ENCODE peak calls at places on chromosomes 1 and 21, in six cellular contexts. H is fibroblast of mammary gland, M is GM20000, I is hepatocyte, L is transverse colon, N is body of pancreas. R is an unnamed sample.

GRCh38 chr1:29642519-29642918 is 406.2 kb downstream of the PTPRU start:
- DNase-seq in H (no peak), M (no peak), I (no peak), L (no peak), N (no peak), R (no peak)

GRCh38 chr1:165854101-165854845 is 26.9 kb downstream of the UCK2 start:
- DNase-seq in H (peak), M (no peak), I (peak), L (no peak), N (peak), R (no peak)

GRCh38 chr1:83508485-83509151 is 490.3 kb downstream of the TTLL7 start:
- DNase-seq in H (peak), M (peak), I (peak), L (no peak), N (peak), R (no peak)

GRCh38 chr1:14627608-14628489 is 29.4 kb downstream of the KAZN start:
- DNase-seq in H (no peak), M (no peak), I (no peak), L (no peak), N (no peak), R (no peak)

GRCh38 chr1:42682739-42683529 is 716 bp downstream of the YBX1 start:
- DNase-seq in H (peak), M (peak), I (peak), L (peak), N (peak), R (peak)

GRCh38 chr1:50976111-50976889 is 6.3 kb downstream of the CDKN2C start:
- DNase-seq in H (no peak), M (peak), I (no peak), L (no peak), N (no peak), R (no peak)

GRCh38 chr21:28537371-28538079 is 455.2 kb downstream of the LTN1 start:
- DNase-seq in H (peak), M (no peak), I (no peak), L (no peak), N (no peak), R (no peak)

GRCh38 chr1:160621633-160622413 is 25.0 kb downstream of the SLAMF1 start:
- DNase-seq in H (no peak), M (no peak), I (no peak), L (no peak), N (no peak), R (no peak)

GRCh38 chr1:189662190-189662589 is 815.5 kb downstream of the BRINP3 start:
- DNase-seq in H (no peak), M (no peak), I (no peak), L (no peak), N (no peak), R (no peak)

GRCh38 chr1:202272446-202272845 is 69.3 kb downstream of the UBE2T start:
- DNase-seq in H (no peak), M (no peak), I (no peak), L (no peak), N (no peak), R (no peak)

GRCh38 chr1:190479028-190479427 is 1.4 kb upstream of the BRINP3 start:
- DNase-seq in H (no peak), M (no peak), I (peak), L (no peak), N (no peak), R (no peak)

GRCh38 chr21:33394260-33394659 is 9.0 kb upstream of the IFNGR2 start:
- DNase-seq in H (no peak), M (no peak), I (no peak), L (peak), N (peak), R (no peak)

GRCh38 chr1:116411784-116412479 is 38.9 kb downstream of the ATP1A1 start:
- DNase-seq in H (peak), M (no peak), I (peak), L (no peak), N (peak), R (no peak)

GRCh38 chr21:37460196-37460595 is 93.6 kb downstream of the DYRK1A start:
- DNase-seq in H (no peak), M (no peak), I (no peak), L (no peak), N (no peak), R (peak)

GRCh38 chr1:92502247-92502646 is 15.5 kb upstream of the GFI1 start:
- DNase-seq in H (peak), M (no peak), I (no peak), L (no peak), N (no peak), R (no peak)

GRCh38 chr1:224348137-224348536 is 8.5 kb upstream of the CNIH4 start:
- DNase-seq in H (no peak), M (no peak), I (no peak), L (no peak), N (no peak), R (no peak)

GRCh38 chr21:37281993-37282392 is 14.9 kb upstream of the VPS26C start:
- DNase-seq in H (no peak), M (no peak), I (peak), L (peak), N (no peak), R (no peak)

GRCh38 chr1:234409328-234409727 is 36.1 kb downstream of the COA6 start:
- DNase-seq in H (no peak), M (no peak), I (no peak), L (no peak), N (no peak), R (no peak)

GRCh38 chr21:25806053-25806452 is 71.3 kb downstream of the GABPA start:
- DNase-seq in H (no peak), M (no peak), I (no peak), L (no peak), N (no peak), R (no peak)

GRCh38 chr1:64403331-64403730 is 66.6 kb upstream of the CACHD1 start:
- DNase-seq in H (peak), M (no peak), I (no peak), L (no peak), N (no peak), R (no peak)

GRCh38 chr1:205294175-205294913 is 27.2 kb downstream of the NUAK2 start:
- DNase-seq in H (peak), M (no peak), I (peak), L (no peak), N (peak), R (no peak)

GRCh38 chr1:163315773-163316374 is 5.9 kb upstream of the NUF2 start:
- DNase-seq in H (peak), M (peak), I (peak), L (peak), N (peak), R (peak)

GRCh38 chr1:183635112-183635605 is 424 bp downstream of the ARPC5 start:
- DNase-seq in H (no peak), M (no peak), I (peak), L (peak), N (peak), R (peak)

GRCh38 chr1:77015748-77016341 is 148.6 kb downstream of the ST6GALNAC5 start:
- DNase-seq in H (no peak), M (no peak), I (no peak), L (no peak), N (no peak), R (no peak)

GRCh38 chr1:24253569-24253968 is 65.6 kb upstream of the GRHL3 start:
- DNase-seq in H (no peak), M (no peak), I (no peak), L (no peak), N (no peak), R (no peak)
- TF ChIP-seq CTCF in H (no peak), M (peak), I (no peak), L (no peak), N (no peak), R (no peak)

GRCh38 chr1:209585672-209586071 is 2.2 kb downstream of the CAMK1G start:
- DNase-seq in H (no peak), M (no peak), I (peak), L (peak), N (peak), R (peak)
- TF ChIP-seq CTCF in H (no peak), M (no peak), I (peak), L (no peak), N (no peak), R (no peak)

GRCh38 chr1:8962812-8963669 is 17.4 kb downstream of the CA6 start:
- DNase-seq in H (peak), M (peak), I (peak), L (peak), N (peak), R (peak)
- TF ChIP-seq CTCF in H (peak), M (peak), I (peak), L (peak), N (peak), R (peak)

DNA sequence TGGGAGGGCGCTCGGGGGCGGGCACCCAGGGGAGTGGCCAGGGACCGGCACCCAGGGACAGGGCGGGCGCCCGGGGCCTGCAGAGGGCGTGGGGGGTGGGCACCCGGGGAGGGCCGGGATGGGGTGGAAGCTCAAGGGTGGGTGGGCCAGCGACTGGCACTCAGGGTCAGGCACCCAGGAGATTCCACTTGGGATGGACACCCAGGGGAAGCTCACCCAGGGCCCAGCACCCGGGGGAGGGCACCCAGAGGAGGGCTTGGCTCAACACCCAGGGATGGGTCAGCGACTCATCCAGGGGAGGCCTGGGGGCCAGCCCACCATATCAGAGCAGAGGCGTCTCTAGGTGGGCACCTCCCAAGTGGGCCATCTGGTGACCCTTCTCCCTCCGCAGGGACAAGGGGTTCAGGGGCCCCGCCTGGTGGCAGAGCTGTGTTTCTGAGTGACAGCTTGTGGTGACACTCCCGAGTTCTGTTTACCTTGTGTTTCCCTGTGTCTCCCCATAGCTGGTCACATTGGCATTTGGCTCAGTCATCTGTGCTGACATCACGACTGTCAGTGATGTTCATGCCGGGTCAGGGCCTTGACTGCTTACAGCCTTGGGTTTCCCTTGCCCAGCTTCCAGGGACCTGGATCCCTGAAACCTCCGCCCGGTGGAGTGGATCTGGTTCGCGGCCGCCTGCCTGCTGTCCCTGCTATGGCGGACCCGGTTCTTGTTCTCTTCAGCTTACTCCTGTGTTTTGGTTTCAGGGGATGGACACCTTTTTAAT is 749 bp downstream of the IBA57 start:
- DNase-seq in H (peak), M (peak), I (peak), L (peak), N (peak), R (peak)
- TF ChIP-seq CTCF in H (peak), M (no peak), I (peak), L (peak), N (peak), R (no peak)

DNA sequence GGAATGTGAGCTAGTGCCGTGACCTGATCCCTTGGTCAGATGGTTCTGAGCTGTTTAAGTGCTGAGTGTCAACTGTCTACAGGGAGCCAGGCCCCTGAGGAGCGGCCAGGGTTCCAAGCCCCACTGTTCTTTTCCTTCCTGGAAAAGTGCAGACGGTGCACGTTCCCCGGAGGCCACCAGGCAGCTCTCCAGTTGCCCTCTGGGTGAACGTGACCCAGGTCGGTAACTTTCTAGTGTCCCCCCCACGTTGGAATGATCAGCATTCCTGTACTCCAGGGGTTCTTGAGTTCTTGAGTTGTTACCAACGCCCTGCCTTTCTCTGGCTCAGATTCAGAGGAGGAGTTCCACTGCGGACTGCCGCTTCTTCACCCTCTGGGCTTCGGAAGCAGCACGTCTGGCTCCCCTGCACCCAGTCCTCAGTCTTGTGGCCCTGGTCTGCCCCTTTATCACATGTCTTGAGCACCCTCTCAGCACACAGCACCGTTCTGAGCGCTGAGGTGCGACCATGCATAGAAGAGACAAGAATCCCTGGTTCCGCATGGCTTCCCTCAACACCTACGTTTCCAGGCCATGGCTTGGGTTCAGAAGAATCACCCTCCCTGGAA is 131.5 kb downstream of the DHRS3 start:
- DNase-seq in H (peak), M (no peak), I (no peak), L (no peak), N (peak), R (no peak)
- TF ChIP-seq CTCF in H (no peak), M (no peak), I (no peak), L (no peak), N (no peak), R (no peak)

GRCh38 chr1:156246762-156247459 is 945 bp downstream of the PAQR6 start:
- DNase-seq in H (no peak), M (no peak), I (no peak), L (no peak), N (no peak), R (no peak)
- TF ChIP-seq CTCF in H (no peak), M (no peak), I (no peak), L (no peak), N (no peak), R (no peak)

DNA sequence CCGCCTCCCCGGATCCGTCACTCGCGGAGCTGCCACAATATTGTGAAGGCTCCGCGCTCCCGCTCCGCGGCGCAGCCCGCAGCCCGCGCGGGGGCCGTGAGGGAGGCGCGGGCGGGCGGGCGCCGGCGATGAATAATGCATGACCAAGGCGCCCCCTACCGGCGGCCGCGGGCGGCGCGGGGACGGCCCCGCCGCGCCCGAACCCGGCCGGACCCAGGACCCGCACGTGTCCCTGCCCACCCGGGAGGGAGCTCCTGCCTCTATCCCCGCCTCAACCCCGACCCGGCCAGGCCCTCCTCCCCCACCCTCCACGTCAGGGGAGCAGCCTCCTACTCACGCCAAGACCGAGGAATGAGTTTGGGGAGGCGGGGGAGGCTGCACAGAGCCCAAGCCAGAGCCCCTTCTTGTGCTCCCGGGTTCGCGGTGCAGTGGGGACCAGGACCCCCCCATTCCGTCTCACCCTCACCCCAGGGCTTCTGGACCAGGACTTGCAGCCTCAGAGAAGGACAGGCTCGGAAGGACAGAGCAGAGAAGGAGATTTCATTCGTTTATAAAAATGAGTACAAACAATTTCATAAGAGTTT is 70.8 kb upstream of the CASZ1 start:
- DNase-seq in H (peak), M (peak), I (peak), L (peak), N (peak), R (peak)
- TF ChIP-seq CTCF in H (no peak), M (peak), I (peak), L (peak), N (peak), R (peak)